ENCODE peak calls at places on chromosomes 13 and 19, in eight cellular contexts. F is SIG-M5, T is A172, I is tibial nerve, X is GM04504, D is mesenteric fat pad, V is neural progenitor cell, S is transverse colon. B is an unnamed sample.

GRCh38 chr13:110509478-110509926 is 52.0 kb downstream of the RAB20 start:
- DNase-seq in F (no peak), T (no peak), I (no peak), X (no peak), D (no peak), V (no peak), S (no peak), B (no peak)

GRCh38 chr19:7869910-7870511 is 4.2 kb downstream of the PRR36 start:
- DNase-seq in F (peak), T (no peak), I (no peak), X (no peak), D (no peak), V (peak), S (peak), B (no peak)

GRCh38 chr13:63586467-63586866 is 2170.8 kb upstream of the PCDH20 start:
- DNase-seq in F (no peak), T (no peak), I (no peak), X (no peak), D (no peak), V (no peak), S (no peak), B (no peak)

GRCh38 chr13:110380359-110381028 is 73.4 kb downstream of the COL4A2 start:
- DNase-seq in F (no peak), T (no peak), I (no peak), X (no peak), D (no peak), V (no peak), S (no peak), B (peak)

GRCh38 chr13:99958402-99959126 is 13.0 kb downstream of the ZIC5 start:
- DNase-seq in F (no peak), T (no peak), I (no peak), X (no peak), D (no peak), V (peak), S (no peak), B (no peak)

GRCh38 chr13:35923347-35923746 is 207.8 kb downstream of the DCLK1 start:
- DNase-seq in F (no peak), T (peak), I (no peak), X (peak), D (no peak), V (no peak), S (no peak), B (no peak)

GRCh38 chr13:40052954-40053353 is 397.5 kb downstream of the COG6 start:
- DNase-seq in F (no peak), T (no peak), I (no peak), X (no peak), D (no peak), V (no peak), S (no peak), B (no peak)

GRCh38 chr13:38902551-38902950 is 88.1 kb downstream of the STOML3 start:
- DNase-seq in F (no peak), T (no peak), I (no peak), X (no peak), D (no peak), V (no peak), S (no peak), B (no peak)

GRCh38 chr19:18776736-18777135 is 14.4 kb downstream of the COMP start:
- DNase-seq in F (no peak), T (no peak), I (no peak), X (no peak), D (no peak), V (no peak), S (no peak), B (no peak)

GRCh38 chr13:82597737-82598136 is 1284.5 kb downstream of the SLITRK1 start:
- DNase-seq in F (no peak), T (no peak), I (no peak), X (no peak), D (no peak), V (peak), S (no peak), B (no peak)

GRCh38 chr13:44311011-44311481 is 62.6 kb upstream of the SERP2 start:
- DNase-seq in F (no peak), T (no peak), I (no peak), X (no peak), D (no peak), V (no peak), S (no peak), B (no peak)

GRCh38 chr19:50416815-50417137 is 2.0 kb upstream of the SPIB start:
- DNase-seq in F (no peak), T (no peak), I (no peak), X (no peak), D (no peak), V (no peak), S (no peak), B (no peak)

GRCh38 chr19:35790981-35791813 is 15.8 kb downstream of the ARHGAP33 start:
- DNase-seq in F (no peak), T (no peak), I (no peak), X (no peak), D (no peak), V (no peak), S (no peak), B (no peak)

GRCh38 chr13:109000207-109000606 is 370.8 kb downstream of the MYO16 start:
- DNase-seq in F (no peak), T (no peak), I (no peak), X (no peak), D (no peak), V (no peak), S (no peak), B (no peak)

GRCh38 chr19:6425732-6426686 is 1.4 kb upstream of the KHSRP start:
- DNase-seq in F (no peak), T (no peak), I (no peak), X (no peak), D (no peak), V (no peak), S (peak), B (no peak)